ENCODE peak calls at places on chromosomes 4 and X, in nine cellular contexts. P, C, L, R, J, S, M, D and Z are unnamed samples.

GRCh38 chr4:85147481-85148076 is 181.1 kb upstream of the WDFY3 start:
- DNase-seq in C (peak), M (no peak), L (peak), P (no peak), R (peak), D (no peak), S (peak), J (peak), Z (peak)

GRCh38 chrX:20205927-20206708 is 60.6 kb downstream of the RPS6KA3 start:
- DNase-seq in P (no peak), R (no peak), M (no peak), D (no peak), L (no peak), J (no peak), C (no peak), S (no peak), Z (no peak)

GRCh38 chrX:13372203-13372980 is 52.5 kb upstream of the ATXN3L start:
- DNase-seq in D (no peak), M (no peak), L (no peak), R (no peak), C (peak), S (no peak), P (no peak), J (no peak), Z (no peak)

GRCh38 chr4:129326810-129327209 is 230.9 kb downstream of the C4orf33 start:
- DNase-seq in R (no peak), C (no peak), P (no peak), L (no peak), J (no peak), S (no peak), M (no peak), D (no peak), Z (no peak)

GRCh38 chr4:177562163-177562562 is 119.9 kb upstream of the AGA start:
- DNase-seq in M (no peak), L (no peak), J (no peak), P (no peak), D (no peak), R (no peak), S (no peak), C (no peak), Z (no peak)

GRCh38 chrX:118520206-118520857 is 24.7 kb downstream of the DOCK11 start:
- DNase-seq in P (no peak), S (no peak), M (no peak), J (no peak), D (no peak), C (peak), L (no peak), R (peak), Z (no peak)

GRCh38 chrX:48956728-48957414 is 536 bp downstream of the OTUD5 start:
- DNase-seq in C (peak), L (no peak), R (no peak), M (peak), P (peak), D (peak), S (no peak), J (no peak), Z (no peak)

GRCh38 chr4:21641696-21642095 is 306.9 kb downstream of the KCNIP4 start:
- DNase-seq in D (no peak), P (no peak), M (no peak), C (no peak), S (no peak), R (no peak), J (no peak), L (no peak), Z (no peak)